ENCODE peak calls at places on chromosomes 7 and 10, in nine cellular contexts. Y, R, M, P, B, Z, Q, G and I are unnamed samples.

GRCh38 chr7:148912758-148913541 is 28.9 kb upstream of the EZH2 start:
- DNase-seq in M (no peak), Y (no peak), Q (no peak), R (no peak), G (no peak), B (no peak), P (no peak), Z (no peak), I (no peak)

GRCh38 chr7:37352974-37353948 is 95.4 kb downstream of the ELMO1 start:
- DNase-seq in Y (no peak), G (no peak), Z (no peak), Q (no peak), R (peak; percentile 49), B (peak; percentile 87), M (no peak), P (peak; percentile 41), I (no peak)

GRCh38 chr7:152762056-152762455 is 2.5 kb downstream of the ACTR3B start:
- DNase-seq in Q (no peak), M (no peak), B (no peak), P (no peak), Y (no peak), R (no peak), Z (no peak), G (no peak), I (no peak)

GRCh38 chr7:141675431-141676210 is 26.3 kb downstream of the DENND11 start:
- DNase-seq in P (no peak), M (no peak), B (no peak), R (no peak), Z (no peak), Q (peak; percentile 53), Y (no peak), G (no peak), I (no peak)

GRCh38 chr7:117088623-117089199 is 135.4 kb downstream of the ST7 start:
- DNase-seq in B (no peak), R (no peak), Z (no peak), G (no peak), P (no peak), M (no peak), Q (no peak), Y (no peak), I (no peak)

GRCh38 chr7:135998081-135998480 is 20.9 kb upstream of the MTPN start:
- DNase-seq in B (no peak), Y (no peak), R (no peak), Z (no peak), M (no peak), P (no peak), Q (no peak), G (no peak), I (no peak)

GRCh38 chr10:28839600-28840007 is 162.3 kb downstream of the BAMBI start:
- DNase-seq in M (peak; percentile 48), Z (no peak), Q (peak; percentile 60), B (no peak), Y (no peak), G (peak; percentile 21), R (peak; percentile 28), P (no peak), I (no peak)

GRCh38 chr10:3774018-3774813 is 10.8 kb downstream of the KLF6 start:
- DNase-seq in Y (no peak), G (no peak), M (no peak), P (no peak), B (no peak), R (no peak), Z (no peak), Q (peak; percentile 83), I (no peak)

GRCh38 chr7:150368884-150369739 is 490 bp downstream of the REPIN1 start:
- DNase-seq in P (peak; percentile 67), Z (no peak), Y (peak; percentile 81), Q (peak; percentile 78), G (peak; percentile 77), M (peak; percentile 63), R (peak; percentile 93), B (peak; percentile 93), I (peak; percentile 93)

GRCh38 chr7:6436385-6436685 is 11.4 kb downstream of the DAGLB start:
- DNase-seq in B (no peak), M (no peak), Z (no peak), Q (no peak), R (no peak), P (no peak), G (no peak), Y (no peak), I (no peak)

GRCh38 chr7:155625557-155625956 is 18.9 kb upstream of the RBM33 start:
- DNase-seq in M (no peak), Y (no peak), B (no peak), Q (no peak), P (no peak), G (no peak), Z (no peak), R (no peak), I (no peak)

GRCh38 chr10:124551755-124552154 is 90.1 kb downstream of the LHPP start:
- DNase-seq in Z (no peak), M (no peak), Y (no peak), G (no peak), B (no peak), R (peak; percentile 21), Q (no peak), P (no peak), I (no peak)

GRCh38 chr7:20594023-20594422 is 21.4 kb upstream of the ABCB5 start:
- DNase-seq in P (no peak), Q (no peak), Y (no peak), M (no peak), Z (no peak), R (no peak), G (no peak), B (no peak), I (no peak)

GRCh38 chr7:157864911-157865310 is 528.1 kb downstream of the DNAJB6 start:
- DNase-seq in R (no peak), G (no peak), B (peak; percentile 60), M (no peak), Q (no peak), Z (no peak), P (no peak), Y (no peak), I (no peak)
- H3K9me3 ChIP-seq in R (no peaks in the 10 kb centered on the region), G (no peaks in the 10 kb centered on the region), B (peaks cover 5% of the 10 kb centered on the region), M (no peaks in the 10 kb centered on the region), Q (no peaks in the 10 kb centered on the region), Z (no peaks in the 10 kb centered on the region), P (no peaks in the 10 kb centered on the region), Y (no peaks in the 10 kb centered on the region), I (no peaks in the 10 kb centered on the region)

GRCh38 chr10:26138613-26139012 is 78.0 kb upstream of the GAD2 start:
- DNase-seq in Z (no peak), G (no peak), M (no peak), Y (no peak), B (no peak), R (no peak), P (no peak), Q (no peak), I (no peak)
- TF ChIP-seq POLR2AphosphoS5 in Z (no peak), G (no peak), M (no peak), Y (no peak), B (no peak), R (no peak), P (no peak), Q (no peak), I (no peak)

GRCh38 chr7:57425969-57426628 is 23.9 kb upstream of the ZNF716 start:
- DNase-seq in M (no peak), Y (peak; percentile 63), Z (no peak), G (no peak), R (peak; percentile 36), Q (no peak), P (no peak), B (no peak), I (no peak)
- H3K9me3 ChIP-seq in M (peaks cover 53% of the 10 kb centered on the region), Y (peaks cover 14% of the 10 kb centered on the region), Z (peaks cover 10% of the 10 kb centered on the region), G (peaks cover 88% of the 10 kb centered on the region), R (no peaks in the 10 kb centered on the region), Q (peaks cover 8% of the 10 kb centered on the region), P (no peaks in the 10 kb centered on the region), B (peaks cover 46% of the 10 kb centered on the region), I (peaks cover 11% of the 10 kb centered on the region)

DNA sequence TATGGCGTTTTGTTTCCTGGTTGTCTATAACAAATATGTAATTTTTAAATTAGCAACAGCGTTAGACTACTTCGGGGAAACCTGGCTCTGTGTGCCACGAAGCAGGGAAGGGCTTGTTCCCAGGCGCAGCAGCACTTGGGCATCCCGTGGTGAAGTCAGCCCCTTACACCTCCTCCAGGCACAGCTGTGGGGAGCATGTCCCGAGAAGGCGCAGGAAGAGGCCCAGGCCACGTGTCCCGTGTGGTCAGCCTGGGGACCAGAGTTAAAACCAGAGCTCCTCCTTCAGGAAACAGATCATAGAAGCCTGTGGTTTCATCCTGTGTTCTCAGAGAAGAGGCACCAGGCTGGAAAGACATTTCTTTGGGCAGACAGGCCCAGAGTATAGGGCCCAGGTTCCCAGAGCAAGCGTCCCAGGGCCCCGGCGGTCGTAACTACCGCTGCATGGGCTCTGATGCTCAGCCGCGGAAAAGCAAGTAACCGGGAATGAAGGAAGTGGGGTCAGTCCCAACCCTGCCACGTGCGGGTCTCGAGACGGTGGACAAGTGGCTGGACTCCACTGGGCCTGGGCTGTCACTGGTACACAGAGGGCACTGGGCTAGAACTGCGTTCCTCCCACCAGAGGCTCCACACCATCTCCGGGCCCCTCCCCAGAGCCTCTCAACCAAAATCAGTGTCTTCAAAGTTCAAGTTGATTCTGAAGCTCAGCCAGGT is 7.1 kb downstream of the NUDT1 start:
- DNase-seq in P (peak; percentile 35), G (no peak), B (peak; percentile 83), Y (no peak), Q (peak; percentile 82), R (peak; percentile 61), M (no peak), Z (no peak), I (no peak)
- TF ChIP-seq POLR2AphosphoS5 in P (no peak), G (no peak), B (peak; percentile 54), Y (no peak), Q (peak; percentile 59), R (peak; percentile 66), M (no peak), Z (no peak), I (peak; percentile 12)

GRCh38 chr10:131516285-131516684 is 204.8 kb upstream of the TCERG1L start:
- DNase-seq in R (no peak), B (no peak), G (no peak), Z (no peak), M (no peak), Q (no peak), Y (no peak), P (no peak), I (no peak)

GRCh38 chr10:131520206-131520605 is 208.7 kb upstream of the TCERG1L start:
- DNase-seq in Z (no peak), Q (no peak), B (no peak), Y (no peak), R (no peak), M (no peak), G (no peak), P (no peak), I (no peak)

GRCh38 chr10:131514454-131514853 is 202.9 kb upstream of the TCERG1L start:
- DNase-seq in M (no peak), R (no peak), P (no peak), Y (no peak), B (no peak), Q (no peak), Z (no peak), G (no peak), I (no peak)

GRCh38 chr10:131519723-131520122 is 208.2 kb upstream of the TCERG1L start:
- DNase-seq in Z (no peak), B (no peak), M (no peak), P (no peak), G (no peak), Q (no peak), R (no peak), Y (no peak), I (no peak)

DNA sequence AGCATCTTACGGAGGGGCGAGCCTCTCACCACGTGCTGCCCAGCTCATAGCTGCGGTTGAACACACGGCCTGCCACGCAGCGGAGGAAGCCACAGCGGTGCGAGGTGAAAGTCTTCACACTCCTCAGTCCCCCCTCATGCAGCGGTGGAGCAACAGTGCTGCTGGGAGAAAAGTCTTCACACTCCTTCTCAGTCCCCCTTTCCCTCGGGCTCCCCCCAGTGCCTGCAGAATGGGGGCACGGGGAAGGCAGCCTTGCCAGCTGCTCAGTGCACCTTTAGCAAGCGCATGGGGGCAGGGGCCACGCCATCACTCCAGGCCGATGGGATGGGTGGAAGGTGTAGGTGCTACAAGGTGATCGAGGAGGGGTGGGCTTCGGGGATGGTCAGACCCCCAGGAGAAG is 206.3 kb upstream of the TCERG1L start:
- DNase-seq in M (no peak), R (no peak), Q (no peak), Y (no peak), B (no peak), G (no peak), Z (no peak), P (no peak), I (no peak)
- H3K9me3 ChIP-seq in M (no peaks in the 10 kb centered on the region), R (no peaks in the 10 kb centered on the region), Q (peaks cover 6% of the 10 kb centered on the region), Y (peaks cover under 1% of the 10 kb centered on the region), B (no peaks in the 10 kb centered on the region), G (no peaks in the 10 kb centered on the region), Z (no peaks in the 10 kb centered on the region), P (no peaks in the 10 kb centered on the region), I (no peaks in the 10 kb centered on the region)